ENCODE peak calls at places on chromosomes 3 and 15, in five cellular contexts. D is GM12878, N is H1, P is SK-N-SH, R is HepG2. T is an unnamed sample.

GRCh38 chr15:76196286-76196948 is 114.9 kb downstream of the ETFA start:
- DNase-seq in D (no peak), N (no peak), P (peak; percentile 79), R (peak; percentile 86), T (no peak)

GRCh38 chr3:120410541-120410940 is 40.3 kb downstream of the FSTL1 start:
- DNase-seq in D (no peak), N (no peak), P (no peak), R (no peak), T (no peak)

GRCh38 chr15:57631386-57632110 is 39.8 kb downstream of the MYZAP start:
- DNase-seq in D (no peak), N (no peak), P (no peak), R (no peak), T (no peak)

GRCh38 chr15:69154026-69154425 is 6.4 kb upstream of the GLCE start:
- DNase-seq in D (no peak), N (no peak), P (no peak), R (no peak), T (no peak)

GRCh38 chr3:52730681-52731080 is 24.8 kb downstream of the SPCS1 start:
- DNase-seq in D (no peak), N (no peak), P (no peak), R (no peak), T (no peak)

GRCh38 chr3:113897373-113897777 is 50.4 kb upstream of the ZDHHC23 start:
- DNase-seq in D (no peak), N (no peak), P (no peak), R (no peak), T (no peak)

GRCh38 chr15:35477853-35478252 is 68.1 kb downstream of the DPH6 start:
- DNase-seq in D (no peak), N (no peak), P (peak; percentile 33), R (no peak), T (no peak)

GRCh38 chr3:23657647-23658046 is 148.1 kb upstream of the UBE2E1 start:
- DNase-seq in D (no peak), N (no peak), P (no peak), R (no peak), T (no peak)

GRCh38 chr15:25136119-25136518 is 181.3 kb downstream of the SNRPN start:
- DNase-seq in D (no peak), N (no peak), P (peak; percentile 2), R (peak; percentile 2), T (no peak)

GRCh38 chr3:125480656-125481374 is 39.2 kb downstream of the SNX4 start:
- DNase-seq in D (no peak), N (no peak), P (no peak), R (no peak), T (no peak)

GRCh38 chr15:90818251-90819210 is 49.9 kb upstream of the FURIN start:
- DNase-seq in D (no peak), N (no peak), P (peak; percentile 40), R (peak; percentile 22), T (no peak)

GRCh38 chr3:53890726-53891499 is 746 bp downstream of the SELENOK start:
- DNase-seq in D (no peak), N (no peak), P (peak; percentile 47), R (peak; percentile 44), T (no peak)

GRCh38 chr15:70559223-70559823 is 204.0 kb downstream of the UACA start:
- DNase-seq in D (no peak), N (no peak), P (peak; percentile 61), R (no peak), T (no peak)

GRCh38 chr3:3027976-3028567 is 82.1 kb downstream of the IL5RA start:
- DNase-seq in D (peak; percentile 33), N (no peak), P (no peak), R (no peak), T (no peak)

GRCh38 chr3:69784854-69785523 is 45.7 kb downstream of the MITF start:
- DNase-seq in D (no peak), N (no peak), P (peak; percentile 11), R (no peak), T (no peak)

GRCh38 chr15:77649019-77649418 is 16.3 kb upstream of the LINGO1 start:
- DNase-seq in D (no peak), N (no peak), P (no peak), R (no peak), T (no peak)

DNA sequence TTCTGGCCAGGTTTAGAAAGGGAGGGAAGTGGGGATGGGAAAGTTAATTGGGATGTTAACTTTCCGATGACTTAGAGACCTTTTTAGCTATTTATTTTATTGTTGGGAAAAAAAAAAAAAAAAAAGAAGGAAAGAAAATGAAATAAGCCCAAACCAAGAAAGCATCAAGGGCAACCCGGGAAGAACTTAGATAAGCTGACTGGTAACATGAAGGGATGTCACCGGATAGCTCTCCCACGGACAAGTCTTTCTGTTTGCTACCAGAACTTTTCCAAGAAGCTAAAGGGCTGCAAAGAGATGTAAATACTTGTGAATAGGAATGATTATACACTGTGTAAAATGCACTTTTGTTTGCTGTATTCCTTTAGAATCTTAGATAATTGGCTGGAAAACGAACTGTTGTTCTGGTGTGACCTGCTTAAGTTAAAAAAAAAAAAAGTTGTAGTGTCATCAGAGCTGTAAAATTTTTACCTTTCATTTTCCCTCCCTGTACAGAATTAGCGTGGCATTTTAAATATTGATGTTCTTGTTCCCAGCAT is 2.8 kb downstream of the FOXB1 start:
- DNase-seq in D (no peak), N (no peak), P (no peak), R (no peak), T (no peak)
- H3K27me3 ChIP-seq in D (peaks cover 17% of the 10 kb centered on the region), N (peaks cover 21% of the 10 kb centered on the region), P (peaks cover 86% of the 10 kb centered on the region), R (peaks cover 72% of the 10 kb centered on the region), T (peaks cover 54% of the 10 kb centered on the region)

GRCh38 chr3:8982509-8982908 is 19.2 kb upstream of the RAD18 start:
- DNase-seq in D (no peak), N (no peak), P (no peak), R (no peak), T (no peak)

GRCh38 chr3:8979262-8979661 is 16.0 kb upstream of the RAD18 start:
- DNase-seq in D (no peak), N (no peak), P (no peak), R (no peak), T (no peak)

GRCh38 chr3:8981700-8982099 is 18.4 kb upstream of the RAD18 start:
- DNase-seq in D (no peak), N (no peak), P (no peak), R (peak; percentile 29), T (no peak)

GRCh38 chr3:8981296-8981695 is 18.0 kb upstream of the RAD18 start:
- DNase-seq in D (no peak), N (no peak), P (no peak), R (no peak), T (no peak)

GRCh38 chr3:8980756-8981257 is 17.5 kb upstream of the RAD18 start:
- DNase-seq in D (no peak), N (no peak), P (no peak), R (no peak), T (no peak)
- H3K4me3 ChIP-seq in D (no peak overlapping the region), N (no peak overlapping the region), P (no peak overlapping the region), R (no peak overlapping the region), T (no peak overlapping the region)

DNA sequence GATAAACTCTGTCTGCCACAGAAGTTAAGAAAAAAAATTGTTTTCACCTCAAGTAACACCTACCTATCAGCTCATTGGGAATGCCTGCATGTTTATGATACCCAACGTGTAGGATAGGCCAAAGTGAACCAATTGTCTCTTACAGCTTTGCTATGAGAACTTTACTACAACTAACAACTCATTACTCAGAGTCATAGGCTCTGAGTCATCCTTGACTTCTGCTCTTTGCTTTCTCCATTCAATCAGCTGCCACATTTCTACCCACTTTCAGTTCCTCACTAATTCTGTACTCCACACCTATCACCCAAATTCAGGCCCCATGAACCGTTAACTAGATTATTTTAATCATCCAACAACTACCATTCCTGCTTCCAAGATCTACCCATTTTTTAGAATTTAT is 843.9 kb downstream of the TUSC7 start:
- DNase-seq in D (peak; percentile 23), N (no peak), P (no peak), R (no peak), T (no peak)
- TF ChIP-seq SIN3A in D (no peak), N (no peak), P (no peak), R (no peak), T (no peak)

GRCh38 chr3:186826978-186827857 is 15.3 kb upstream of the ADIPOQ start:
- DNase-seq in D (no peak), N (no peak), P (peak; percentile 99), R (peak; percentile 60), T (no peak)

GRCh38 chr3:186826316-186826977 is 16.1 kb upstream of the ADIPOQ start:
- DNase-seq in D (no peak), N (no peak), P (peak; percentile 47), R (no peak), T (no peak)

GRCh38 chr3:186823391-186823790 is 17.1 kb upstream of the RFC4 start:
- DNase-seq in D (no peak), N (no peak), P (no peak), R (no peak), T (no peak)

GRCh38 chr3:186824430-186825139 is 17.9 kb upstream of the ADIPOQ start:
- DNase-seq in D (no peak), N (no peak), P (no peak), R (no peak), T (no peak)

GRCh38 chr3:186825294-186825821 is 17.2 kb upstream of the ADIPOQ start:
- DNase-seq in D (no peak), N (no peak), P (no peak), R (no peak), T (no peak)
- H3K27me3 ChIP-seq in D (peaks cover 22% of the 10 kb centered on the region), N (no peaks in the 10 kb centered on the region), P (peaks cover 25% of the 10 kb centered on the region), R (peaks cover 41% of the 10 kb centered on the region), T (peaks cover 27% of the 10 kb centered on the region)

GRCh38 chr3:26015752-26016151 is 225.9 kb downstream of the OXSM start:
- DNase-seq in D (no peak), N (peak; percentile 3), P (no peak), R (no peak), T (no peak)

DNA sequence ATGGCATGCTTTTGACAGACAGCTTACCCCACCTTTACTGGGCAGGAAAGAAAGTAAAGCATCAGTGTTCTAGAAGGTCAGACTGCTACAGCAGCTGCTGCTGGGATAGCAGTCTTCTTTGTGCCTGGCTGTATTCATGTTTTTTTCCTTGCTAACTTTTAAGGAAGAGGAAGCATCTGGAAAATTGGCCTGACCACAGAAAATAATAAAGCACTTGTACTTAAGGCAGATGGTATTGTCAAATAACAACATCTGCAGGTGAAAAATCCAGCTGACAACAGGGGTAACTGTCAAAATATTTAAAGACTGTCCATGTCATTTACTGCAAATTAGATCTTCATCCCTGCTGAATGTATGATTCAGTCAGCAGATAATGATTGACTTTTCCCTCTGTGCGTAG is 229.0 kb downstream of the OXSM start:
- DNase-seq in D (no peak), N (no peak), P (no peak), R (no peak), T (no peak)
- H3K4me3 ChIP-seq in D (no peak overlapping the region), N (no peak overlapping the region), P (no peak overlapping the region), R (no peak overlapping the region), T (no peak overlapping the region)

GRCh38 chr15:84112025-84112424 is 123.5 kb upstream of the GOLGA6L4 start:
- DNase-seq in D (no peak), N (no peak), P (no peak), R (no peak), T (no peak)
- TF ChIP-seq SIN3A in D (no peak), N (no peak), P (no peak), R (no peak), T (no peak)

DNA sequence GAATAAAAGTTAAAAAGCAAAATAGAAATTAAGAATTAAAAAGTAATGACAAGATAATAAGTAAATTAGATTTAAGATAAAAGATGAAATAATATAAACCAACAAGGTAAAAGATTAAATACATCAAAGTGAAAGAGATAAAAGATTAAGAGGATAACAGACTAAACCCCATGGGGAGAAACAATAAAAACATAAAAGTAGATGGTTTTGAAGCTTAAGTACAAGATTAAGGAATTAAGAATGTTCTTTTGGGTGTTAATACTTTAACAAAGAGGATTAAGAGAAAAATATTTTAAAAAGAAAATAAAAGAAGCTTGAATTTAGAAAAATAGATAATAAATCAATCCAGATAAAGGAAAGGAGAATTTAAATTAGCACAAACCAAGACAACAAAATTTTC is 85.4 kb downstream of the SQOR start:
- DNase-seq in D (no peak), N (no peak), P (no peak), R (no peak), T (no peak)
- H3K27me3 ChIP-seq in D (no peaks in the 10 kb centered on the region), N (no peaks in the 10 kb centered on the region), P (no peaks in the 10 kb centered on the region), R (no peaks in the 10 kb centered on the region), T (no peaks in the 10 kb centered on the region)